ENCODE peak calls at places on chromosomes 16 and 17, in seven cellular contexts. One of them, this sample, is unnamed.

GRCh38 chr16:80803341-80804060 is 897 bp downstream of the CDYL2 start:
- DNase-seq in hepatocyte: peak
- DNase-seq in transverse colon: peak
- DNase-seq in tibial nerve: no peak
- DNase-seq in pancreas: peak
- DNase-seq in psoas muscle: peak
- DNase-seq in CD8-positive, alpha-beta T cell: peak
- DNase-seq in this sample: peak

GRCh38 chr17:44186307-44187130 is at the start of gene TMUB2:
- DNase-seq in hepatocyte: peak
- DNase-seq in transverse colon: peak
- DNase-seq in tibial nerve: peak
- DNase-seq in pancreas: peak
- DNase-seq in psoas muscle: peak
- DNase-seq in CD8-positive, alpha-beta T cell: peak
- DNase-seq in this sample: peak

GRCh38 chr17:72853438-72854415 is 238.8 kb downstream of the SLC39A11 start:
- DNase-seq in hepatocyte: no peak
- DNase-seq in transverse colon: no peak
- DNase-seq in tibial nerve: no peak
- DNase-seq in pancreas: no peak
- DNase-seq in psoas muscle: no peak
- DNase-seq in CD8-positive, alpha-beta T cell: no peak
- DNase-seq in this sample: no peak

GRCh38 chr17:32927724-32928526 is at the start of gene TMEM98:
- DNase-seq in hepatocyte: peak
- DNase-seq in transverse colon: peak
- DNase-seq in tibial nerve: no peak
- DNase-seq in pancreas: peak
- DNase-seq in psoas muscle: peak
- DNase-seq in CD8-positive, alpha-beta T cell: no peak
- DNase-seq in this sample: peak

GRCh38 chr16:8026450-8026849 is 563.9 kb downstream of the TMEM114 start:
- DNase-seq in hepatocyte: peak
- DNase-seq in transverse colon: no peak
- DNase-seq in tibial nerve: no peak
- DNase-seq in pancreas: no peak
- DNase-seq in psoas muscle: no peak
- DNase-seq in CD8-positive, alpha-beta T cell: no peak
- DNase-seq in this sample: no peak

GRCh38 chr16:14405611-14406537 is 224.2 kb downstream of the PARN start:
- DNase-seq in hepatocyte: peak
- DNase-seq in transverse colon: peak
- DNase-seq in tibial nerve: no peak
- DNase-seq in pancreas: no peak
- DNase-seq in psoas muscle: peak
- DNase-seq in CD8-positive, alpha-beta T cell: no peak
- DNase-seq in this sample: no peak

GRCh38 chr16:28320023-28320561 is 27.8 kb downstream of the SBK1 start:
- DNase-seq in hepatocyte: no peak
- DNase-seq in transverse colon: no peak
- DNase-seq in tibial nerve: no peak
- DNase-seq in pancreas: no peak
- DNase-seq in psoas muscle: no peak
- DNase-seq in CD8-positive, alpha-beta T cell: no peak
- DNase-seq in this sample: no peak

GRCh38 chr16:76222087-76222486 is 55.1 kb upstream of the CNTNAP4 start:
- DNase-seq in hepatocyte: no peak
- DNase-seq in transverse colon: no peak
- DNase-seq in tibial nerve: no peak
- DNase-seq in pancreas: no peak
- DNase-seq in psoas muscle: no peak
- DNase-seq in CD8-positive, alpha-beta T cell: no peak
- DNase-seq in this sample: no peak

GRCh38 chr17:36661047-36661666 is 59.8 kb downstream of the MRM1 start:
- DNase-seq in hepatocyte: no peak
- DNase-seq in transverse colon: no peak
- DNase-seq in tibial nerve: no peak
- DNase-seq in pancreas: no peak
- DNase-seq in psoas muscle: no peak
- DNase-seq in CD8-positive, alpha-beta T cell: no peak
- DNase-seq in this sample: no peak

GRCh38 chr17:39845052-39845976 is 18.8 kb downstream of the IKZF3 start:
- DNase-seq in hepatocyte: no peak
- DNase-seq in transverse colon: no peak
- DNase-seq in tibial nerve: no peak
- DNase-seq in pancreas: no peak
- DNase-seq in psoas muscle: no peak
- DNase-seq in CD8-positive, alpha-beta T cell: no peak
- DNase-seq in this sample: no peak

GRCh38 chr16:11792404-11793260 is 4.4 kb downstream of the ZC3H7A start:
- DNase-seq in hepatocyte: peak
- DNase-seq in transverse colon: peak
- DNase-seq in tibial nerve: no peak
- DNase-seq in pancreas: peak
- DNase-seq in psoas muscle: peak
- DNase-seq in CD8-positive, alpha-beta T cell: peak
- DNase-seq in this sample: peak
- H3K27ac ChIP-seq in hepatocyte: peak
- H3K27ac ChIP-seq in transverse colon: peak
- H3K27ac ChIP-seq in tibial nerve: peak
- H3K27ac ChIP-seq in pancreas: peak
- H3K27ac ChIP-seq in psoas muscle: peak
- H3K27ac ChIP-seq in CD8-positive, alpha-beta T cell: no peak
- H3K27ac ChIP-seq in this sample: peak

GRCh38 chr17:46851029-46851741 is at the start of gene WNT9B:
- DNase-seq in hepatocyte: peak
- DNase-seq in transverse colon: peak
- DNase-seq in tibial nerve: no peak
- DNase-seq in pancreas: peak
- DNase-seq in psoas muscle: no peak
- DNase-seq in CD8-positive, alpha-beta T cell: no peak
- DNase-seq in this sample: no peak
- TF ChIP-seq CTCF in hepatocyte: no peak
- TF ChIP-seq CTCF in transverse colon: no peak
- TF ChIP-seq CTCF in tibial nerve: no peak
- TF ChIP-seq CTCF in pancreas: no peak
- TF ChIP-seq CTCF in psoas muscle: no peak
- TF ChIP-seq CTCF in CD8-positive, alpha-beta T cell: no peak
- TF ChIP-seq CTCF in this sample: no peak

GRCh38 chr16:58452640-58453039 is 47.3 kb upstream of the NDRG4 start:
- DNase-seq in hepatocyte: no peak
- DNase-seq in transverse colon: no peak
- DNase-seq in tibial nerve: no peak
- DNase-seq in pancreas: no peak
- DNase-seq in psoas muscle: no peak
- DNase-seq in CD8-positive, alpha-beta T cell: no peak
- DNase-seq in this sample: no peak

GRCh38 chr16:58449768-58450167 is 50.2 kb upstream of the NDRG4 start:
- DNase-seq in hepatocyte: no peak
- DNase-seq in transverse colon: no peak
- DNase-seq in tibial nerve: no peak
- DNase-seq in pancreas: no peak
- DNase-seq in psoas muscle: no peak
- DNase-seq in CD8-positive, alpha-beta T cell: no peak
- DNase-seq in this sample: no peak

GRCh38 chr16:58450590-58450989 is 49.4 kb upstream of the NDRG4 start:
- DNase-seq in hepatocyte: no peak
- DNase-seq in transverse colon: no peak
- DNase-seq in tibial nerve: no peak
- DNase-seq in pancreas: no peak
- DNase-seq in psoas muscle: no peak
- DNase-seq in CD8-positive, alpha-beta T cell: no peak
- DNase-seq in this sample: no peak

GRCh38 chr16:58451945-58452401 is 48.0 kb upstream of the NDRG4 start:
- DNase-seq in hepatocyte: peak
- DNase-seq in transverse colon: no peak
- DNase-seq in tibial nerve: no peak
- DNase-seq in pancreas: no peak
- DNase-seq in psoas muscle: no peak
- DNase-seq in CD8-positive, alpha-beta T cell: no peak
- DNase-seq in this sample: no peak

DNA sequence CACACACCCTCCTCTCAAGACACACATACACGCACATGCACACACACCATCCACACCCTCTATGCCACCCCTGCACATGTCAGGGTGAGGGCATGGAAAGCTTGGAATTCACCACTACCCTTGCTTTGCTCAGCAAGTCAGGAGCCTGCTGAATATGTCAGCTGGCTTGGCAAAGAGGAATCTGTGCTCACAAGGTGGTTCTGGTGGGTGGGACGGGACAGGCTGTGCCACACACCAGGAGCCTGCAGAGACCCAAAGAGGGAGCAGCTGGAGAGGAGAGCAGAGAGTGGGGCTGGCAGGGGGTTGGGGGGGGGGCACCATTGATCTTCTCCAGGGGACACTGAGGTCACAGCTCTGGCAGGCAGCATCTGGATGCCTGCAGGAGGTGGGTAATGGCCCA is 48.7 kb upstream of the NDRG4 start:
- DNase-seq in hepatocyte: no peak
- DNase-seq in transverse colon: no peak
- DNase-seq in tibial nerve: no peak
- DNase-seq in pancreas: no peak
- DNase-seq in psoas muscle: no peak
- DNase-seq in CD8-positive, alpha-beta T cell: no peak
- DNase-seq in this sample: no peak
- H3K27ac ChIP-seq in hepatocyte: no peak
- H3K27ac ChIP-seq in transverse colon: no peak
- H3K27ac ChIP-seq in tibial nerve: no peak
- H3K27ac ChIP-seq in pancreas: no peak
- H3K27ac ChIP-seq in psoas muscle: no peak
- H3K27ac ChIP-seq in CD8-positive, alpha-beta T cell: no peak
- H3K27ac ChIP-seq in this sample: no peak

GRCh38 chr16:29862383-29862883 is 593 bp downstream of the CDIPT start:
- DNase-seq in hepatocyte: peak
- DNase-seq in transverse colon: peak
- DNase-seq in tibial nerve: no peak
- DNase-seq in pancreas: peak
- DNase-seq in psoas muscle: no peak
- DNase-seq in CD8-positive, alpha-beta T cell: no peak
- DNase-seq in this sample: no peak

GRCh38 chr16:29860218-29860617 is 2.8 kb downstream of the CDIPT start:
- DNase-seq in hepatocyte: no peak
- DNase-seq in transverse colon: no peak
- DNase-seq in tibial nerve: no peak
- DNase-seq in pancreas: no peak
- DNase-seq in psoas muscle: no peak
- DNase-seq in CD8-positive, alpha-beta T cell: no peak
- DNase-seq in this sample: no peak

GRCh38 chr16:29862884-29863668 is at the start of gene CDIPT:
- DNase-seq in hepatocyte: peak
- DNase-seq in transverse colon: peak
- DNase-seq in tibial nerve: peak
- DNase-seq in pancreas: peak
- DNase-seq in psoas muscle: peak
- DNase-seq in CD8-positive, alpha-beta T cell: peak
- DNase-seq in this sample: peak

GRCh38 chr16:29864205-29864604 is 1.2 kb upstream of the CDIPT start:
- DNase-seq in hepatocyte: no peak
- DNase-seq in transverse colon: no peak
- DNase-seq in tibial nerve: no peak
- DNase-seq in pancreas: no peak
- DNase-seq in psoas muscle: no peak
- DNase-seq in CD8-positive, alpha-beta T cell: no peak
- DNase-seq in this sample: no peak

DNA sequence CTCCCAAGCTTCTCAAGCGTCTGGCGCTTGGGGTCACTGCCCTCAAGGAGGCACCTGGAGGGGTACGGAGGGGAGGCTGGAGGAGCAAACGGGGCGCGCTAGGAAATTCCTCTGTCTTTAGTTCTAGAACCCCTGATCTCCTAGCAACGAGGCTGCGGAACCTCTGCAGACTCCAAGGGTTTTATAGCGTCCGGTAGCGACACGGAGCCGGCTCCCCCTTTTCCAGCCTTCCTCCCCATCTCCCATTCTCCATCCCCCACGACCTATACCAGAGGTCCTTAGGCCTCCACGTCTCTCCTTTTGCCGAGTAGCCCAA is 601 bp upstream of the CDIPT start:
- DNase-seq in hepatocyte: no peak
- DNase-seq in transverse colon: no peak
- DNase-seq in tibial nerve: no peak
- DNase-seq in pancreas: no peak
- DNase-seq in psoas muscle: no peak
- DNase-seq in CD8-positive, alpha-beta T cell: no peak
- DNase-seq in this sample: no peak
- TF ChIP-seq CTCF in hepatocyte: no peak
- TF ChIP-seq CTCF in transverse colon: no peak
- TF ChIP-seq CTCF in tibial nerve: no peak
- TF ChIP-seq CTCF in pancreas: no peak
- TF ChIP-seq CTCF in psoas muscle: no peak
- TF ChIP-seq CTCF in CD8-positive, alpha-beta T cell: peak
- TF ChIP-seq CTCF in this sample: no peak

GRCh38 chr17:75891022-75891604 is 5.6 kb downstream of the TRIM65 start:
- DNase-seq in hepatocyte: no peak
- DNase-seq in transverse colon: no peak
- DNase-seq in tibial nerve: no peak
- DNase-seq in pancreas: peak
- DNase-seq in psoas muscle: no peak
- DNase-seq in CD8-positive, alpha-beta T cell: no peak
- DNase-seq in this sample: peak

GRCh38 chr17:75892556-75893224 is 4.1 kb downstream of the TRIM65 start:
- DNase-seq in hepatocyte: no peak
- DNase-seq in transverse colon: no peak
- DNase-seq in tibial nerve: no peak
- DNase-seq in pancreas: peak
- DNase-seq in psoas muscle: no peak
- DNase-seq in CD8-positive, alpha-beta T cell: no peak
- DNase-seq in this sample: no peak

GRCh38 chr17:75893305-75894048 is 3.3 kb downstream of the TRIM65 start:
- DNase-seq in hepatocyte: no peak
- DNase-seq in transverse colon: no peak
- DNase-seq in tibial nerve: no peak
- DNase-seq in pancreas: no peak
- DNase-seq in psoas muscle: no peak
- DNase-seq in CD8-positive, alpha-beta T cell: no peak
- DNase-seq in this sample: no peak

GRCh38 chr17:75894049-75894742 is 2.6 kb downstream of the TRIM65 start:
- DNase-seq in hepatocyte: no peak
- DNase-seq in transverse colon: no peak
- DNase-seq in tibial nerve: no peak
- DNase-seq in pancreas: no peak
- DNase-seq in psoas muscle: no peak
- DNase-seq in CD8-positive, alpha-beta T cell: no peak
- DNase-seq in this sample: no peak

GRCh38 chr17:75891605-75892555 is 4.9 kb downstream of the TRIM65 start:
- DNase-seq in hepatocyte: no peak
- DNase-seq in transverse colon: no peak
- DNase-seq in tibial nerve: no peak
- DNase-seq in pancreas: peak
- DNase-seq in psoas muscle: no peak
- DNase-seq in CD8-positive, alpha-beta T cell: no peak
- DNase-seq in this sample: peak
- H3K27ac ChIP-seq in hepatocyte: no peak
- H3K27ac ChIP-seq in transverse colon: no peak
- H3K27ac ChIP-seq in tibial nerve: no peak
- H3K27ac ChIP-seq in pancreas: no peak
- H3K27ac ChIP-seq in psoas muscle: peak
- H3K27ac ChIP-seq in CD8-positive, alpha-beta T cell: no peak
- H3K27ac ChIP-seq in this sample: no peak

GRCh38 chr16:67546761-67547422 is 15.4 kb upstream of the CTCF start:
- DNase-seq in hepatocyte: peak
- DNase-seq in transverse colon: peak
- DNase-seq in tibial nerve: peak
- DNase-seq in pancreas: peak
- DNase-seq in psoas muscle: peak
- DNase-seq in CD8-positive, alpha-beta T cell: peak
- DNase-seq in this sample: peak
- TF ChIP-seq CTCF in hepatocyte: peak
- TF ChIP-seq CTCF in transverse colon: peak
- TF ChIP-seq CTCF in tibial nerve: peak
- TF ChIP-seq CTCF in pancreas: peak
- TF ChIP-seq CTCF in psoas muscle: peak
- TF ChIP-seq CTCF in CD8-positive, alpha-beta T cell: peak
- TF ChIP-seq CTCF in this sample: peak